ENCODE peak calls at places on chromosome 11, in eight cellular contexts. One of them, this sample, is unnamed.

GRCh38 chr11:2199466-2200341 is 28.1 kb upstream of the TH start:
- DNase-seq in NCI-H1694: no peak
- DNase-seq in osteocyte: no peak
- DNase-seq in astrocyte of the cerebellum: no peak
- DNase-seq in activated T-cell treated with anti-CD3 and anti-CD28 coated beads for 1 hour: no peak
- DNase-seq in stimulated activated CD8-positive, alpha-beta memory T cell treated with anti-CD3 and anti-CD28 coated beads, Interleukin-15, amount 100 ng/mL, for 1 hour: no peak
- DNase-seq in activated CD8-positive, alpha-beta memory T cell treated with anti-CD3 and anti-CD28 coated beads, Interleukin-2, amount 50 U/mL, for 4 hours: no peak
- DNase-seq in GM23248: no peak
- DNase-seq in this sample: no peak

GRCh38 chr11:85974126-85974525 is 94.8 kb downstream of the PICALM start:
- DNase-seq in NCI-H1694: no peak
- DNase-seq in osteocyte: no peak
- DNase-seq in astrocyte of the cerebellum: no peak
- DNase-seq in activated T-cell treated with anti-CD3 and anti-CD28 coated beads for 1 hour: no peak
- DNase-seq in stimulated activated CD8-positive, alpha-beta memory T cell treated with anti-CD3 and anti-CD28 coated beads, Interleukin-15, amount 100 ng/mL, for 1 hour: no peak
- DNase-seq in activated CD8-positive, alpha-beta memory T cell treated with anti-CD3 and anti-CD28 coated beads, Interleukin-2, amount 50 U/mL, for 4 hours: no peak
- DNase-seq in GM23248: peak; percentile 63
- DNase-seq in this sample: no peak

GRCh38 chr11:130587658-130588057 is 139.2 kb downstream of the ADAMTS15 start:
- DNase-seq in NCI-H1694: no peak
- DNase-seq in osteocyte: peak; percentile 34
- DNase-seq in astrocyte of the cerebellum: no peak
- DNase-seq in activated T-cell treated with anti-CD3 and anti-CD28 coated beads for 1 hour: no peak
- DNase-seq in stimulated activated CD8-positive, alpha-beta memory T cell treated with anti-CD3 and anti-CD28 coated beads, Interleukin-15, amount 100 ng/mL, for 1 hour: no peak
- DNase-seq in activated CD8-positive, alpha-beta memory T cell treated with anti-CD3 and anti-CD28 coated beads, Interleukin-2, amount 50 U/mL, for 4 hours: no peak
- DNase-seq in GM23248: no peak
- DNase-seq in this sample: no peak

GRCh38 chr11:128451651-128452470 is 135.5 kb downstream of the ETS1 start:
- DNase-seq in NCI-H1694: no peak
- DNase-seq in osteocyte: peak; percentile 94
- DNase-seq in astrocyte of the cerebellum: peak; percentile 64
- DNase-seq in activated T-cell treated with anti-CD3 and anti-CD28 coated beads for 1 hour: no peak
- DNase-seq in stimulated activated CD8-positive, alpha-beta memory T cell treated with anti-CD3 and anti-CD28 coated beads, Interleukin-15, amount 100 ng/mL, for 1 hour: no peak
- DNase-seq in activated CD8-positive, alpha-beta memory T cell treated with anti-CD3 and anti-CD28 coated beads, Interleukin-2, amount 50 U/mL, for 4 hours: no peak
- DNase-seq in GM23248: no peak
- DNase-seq in this sample: no peak

GRCh38 chr11:83025267-83025704 is 46.4 kb downstream of the RAB30 start:
- DNase-seq in NCI-H1694: no peak
- DNase-seq in osteocyte: no peak
- DNase-seq in astrocyte of the cerebellum: no peak
- DNase-seq in activated T-cell treated with anti-CD3 and anti-CD28 coated beads for 1 hour: no peak
- DNase-seq in stimulated activated CD8-positive, alpha-beta memory T cell treated with anti-CD3 and anti-CD28 coated beads, Interleukin-15, amount 100 ng/mL, for 1 hour: no peak
- DNase-seq in activated CD8-positive, alpha-beta memory T cell treated with anti-CD3 and anti-CD28 coated beads, Interleukin-2, amount 50 U/mL, for 4 hours: no peak
- DNase-seq in GM23248: no peak
- DNase-seq in this sample: no peak

GRCh38 chr11:124669193-124669592 is 4.3 kb downstream of the SIAE start:
- DNase-seq in NCI-H1694: no peak
- DNase-seq in osteocyte: no peak
- DNase-seq in astrocyte of the cerebellum: peak; percentile 29
- DNase-seq in activated T-cell treated with anti-CD3 and anti-CD28 coated beads for 1 hour: peak; percentile 20
- DNase-seq in stimulated activated CD8-positive, alpha-beta memory T cell treated with anti-CD3 and anti-CD28 coated beads, Interleukin-15, amount 100 ng/mL, for 1 hour: peak; percentile 18
- DNase-seq in activated CD8-positive, alpha-beta memory T cell treated with anti-CD3 and anti-CD28 coated beads, Interleukin-2, amount 50 U/mL, for 4 hours: peak; percentile 27
- DNase-seq in GM23248: peak; percentile 63
- DNase-seq in this sample: peak; percentile 65

GRCh38 chr11:35511666-35512065 is 13.8 kb downstream of the PAMR1 start:
- DNase-seq in NCI-H1694: no peak
- DNase-seq in osteocyte: no peak
- DNase-seq in astrocyte of the cerebellum: no peak
- DNase-seq in activated T-cell treated with anti-CD3 and anti-CD28 coated beads for 1 hour: no peak
- DNase-seq in stimulated activated CD8-positive, alpha-beta memory T cell treated with anti-CD3 and anti-CD28 coated beads, Interleukin-15, amount 100 ng/mL, for 1 hour: no peak
- DNase-seq in activated CD8-positive, alpha-beta memory T cell treated with anti-CD3 and anti-CD28 coated beads, Interleukin-2, amount 50 U/mL, for 4 hours: no peak
- DNase-seq in GM23248: peak; percentile 95
- DNase-seq in this sample: no peak

GRCh38 chr11:20337526-20338154 is 25.9 kb upstream of the HTATIP2 start:
- DNase-seq in NCI-H1694: peak; percentile 53
- DNase-seq in osteocyte: no peak
- DNase-seq in astrocyte of the cerebellum: peak; percentile 20
- DNase-seq in activated T-cell treated with anti-CD3 and anti-CD28 coated beads for 1 hour: no peak
- DNase-seq in stimulated activated CD8-positive, alpha-beta memory T cell treated with anti-CD3 and anti-CD28 coated beads, Interleukin-15, amount 100 ng/mL, for 1 hour: no peak
- DNase-seq in activated CD8-positive, alpha-beta memory T cell treated with anti-CD3 and anti-CD28 coated beads, Interleukin-2, amount 50 U/mL, for 4 hours: no peak
- DNase-seq in GM23248: peak; percentile 44
- DNase-seq in this sample: peak; percentile 7

GRCh38 chr11:98561877-98562395 is 458.8 kb upstream of the CNTN5 start:
- DNase-seq in NCI-H1694: no peak
- DNase-seq in osteocyte: no peak
- DNase-seq in astrocyte of the cerebellum: peak; percentile 1
- DNase-seq in activated T-cell treated with anti-CD3 and anti-CD28 coated beads for 1 hour: no peak
- DNase-seq in stimulated activated CD8-positive, alpha-beta memory T cell treated with anti-CD3 and anti-CD28 coated beads, Interleukin-15, amount 100 ng/mL, for 1 hour: no peak
- DNase-seq in activated CD8-positive, alpha-beta memory T cell treated with anti-CD3 and anti-CD28 coated beads, Interleukin-2, amount 50 U/mL, for 4 hours: no peak
- DNase-seq in GM23248: no peak
- DNase-seq in this sample: no peak

GRCh38 chr11:98630736-98631135 is 390.0 kb upstream of the CNTN5 start:
- DNase-seq in NCI-H1694: no peak
- DNase-seq in osteocyte: no peak
- DNase-seq in astrocyte of the cerebellum: no peak
- DNase-seq in activated T-cell treated with anti-CD3 and anti-CD28 coated beads for 1 hour: no peak
- DNase-seq in stimulated activated CD8-positive, alpha-beta memory T cell treated with anti-CD3 and anti-CD28 coated beads, Interleukin-15, amount 100 ng/mL, for 1 hour: no peak
- DNase-seq in activated CD8-positive, alpha-beta memory T cell treated with anti-CD3 and anti-CD28 coated beads, Interleukin-2, amount 50 U/mL, for 4 hours: no peak
- DNase-seq in GM23248: no peak
- DNase-seq in this sample: no peak

GRCh38 chr11:97657852-97658251 is 1268.0 kb downstream of the JRKL start:
- DNase-seq in NCI-H1694: no peak
- DNase-seq in osteocyte: no peak
- DNase-seq in astrocyte of the cerebellum: no peak
- DNase-seq in activated T-cell treated with anti-CD3 and anti-CD28 coated beads for 1 hour: no peak
- DNase-seq in stimulated activated CD8-positive, alpha-beta memory T cell treated with anti-CD3 and anti-CD28 coated beads, Interleukin-15, amount 100 ng/mL, for 1 hour: no peak
- DNase-seq in activated CD8-positive, alpha-beta memory T cell treated with anti-CD3 and anti-CD28 coated beads, Interleukin-2, amount 50 U/mL, for 4 hours: no peak
- DNase-seq in GM23248: no peak
- DNase-seq in this sample: no peak

GRCh38 chr11:65225284-65226102 is 36.3 kb upstream of the POLA2 start:
- DNase-seq in NCI-H1694: peak; percentile 7
- DNase-seq in osteocyte: no peak
- DNase-seq in astrocyte of the cerebellum: peak; percentile 33
- DNase-seq in activated T-cell treated with anti-CD3 and anti-CD28 coated beads for 1 hour: peak; percentile 43
- DNase-seq in stimulated activated CD8-positive, alpha-beta memory T cell treated with anti-CD3 and anti-CD28 coated beads, Interleukin-15, amount 100 ng/mL, for 1 hour: peak; percentile 28
- DNase-seq in activated CD8-positive, alpha-beta memory T cell treated with anti-CD3 and anti-CD28 coated beads, Interleukin-2, amount 50 U/mL, for 4 hours: peak; percentile 62
- DNase-seq in GM23248: peak; percentile 85
- DNase-seq in this sample: peak; percentile 20

GRCh38 chr11:64870176-64870892 is 8.1 kb downstream of the EHD1 start:
- DNase-seq in NCI-H1694: no peak
- DNase-seq in osteocyte: no peak
- DNase-seq in astrocyte of the cerebellum: no peak
- DNase-seq in activated T-cell treated with anti-CD3 and anti-CD28 coated beads for 1 hour: no peak
- DNase-seq in stimulated activated CD8-positive, alpha-beta memory T cell treated with anti-CD3 and anti-CD28 coated beads, Interleukin-15, amount 100 ng/mL, for 1 hour: no peak
- DNase-seq in activated CD8-positive, alpha-beta memory T cell treated with anti-CD3 and anti-CD28 coated beads, Interleukin-2, amount 50 U/mL, for 4 hours: no peak
- DNase-seq in GM23248: peak; percentile 84
- DNase-seq in this sample: peak; percentile 22

GRCh38 chr11:72298931-72299330 is 55.0 kb upstream of the PHOX2A start:
- DNase-seq in NCI-H1694: no peak
- DNase-seq in osteocyte: peak; percentile 65
- DNase-seq in astrocyte of the cerebellum: no peak
- DNase-seq in activated T-cell treated with anti-CD3 and anti-CD28 coated beads for 1 hour: no peak
- DNase-seq in stimulated activated CD8-positive, alpha-beta memory T cell treated with anti-CD3 and anti-CD28 coated beads, Interleukin-15, amount 100 ng/mL, for 1 hour: no peak
- DNase-seq in activated CD8-positive, alpha-beta memory T cell treated with anti-CD3 and anti-CD28 coated beads, Interleukin-2, amount 50 U/mL, for 4 hours: no peak
- DNase-seq in GM23248: no peak
- DNase-seq in this sample: no peak

GRCh38 chr11:94025695-94026394 is 4.7 kb downstream of the HEPHL1 start:
- DNase-seq in NCI-H1694: no peak
- DNase-seq in osteocyte: no peak
- DNase-seq in astrocyte of the cerebellum: no peak
- DNase-seq in activated T-cell treated with anti-CD3 and anti-CD28 coated beads for 1 hour: no peak
- DNase-seq in stimulated activated CD8-positive, alpha-beta memory T cell treated with anti-CD3 and anti-CD28 coated beads, Interleukin-15, amount 100 ng/mL, for 1 hour: no peak
- DNase-seq in activated CD8-positive, alpha-beta memory T cell treated with anti-CD3 and anti-CD28 coated beads, Interleukin-2, amount 50 U/mL, for 4 hours: no peak
- DNase-seq in GM23248: no peak
- DNase-seq in this sample: no peak

GRCh38 chr11:47446833-47447232 is 2.1 kb downstream of the RAPSN start:
- DNase-seq in NCI-H1694: no peak
- DNase-seq in osteocyte: no peak
- DNase-seq in astrocyte of the cerebellum: no peak
- DNase-seq in activated T-cell treated with anti-CD3 and anti-CD28 coated beads for 1 hour: no peak
- DNase-seq in stimulated activated CD8-positive, alpha-beta memory T cell treated with anti-CD3 and anti-CD28 coated beads, Interleukin-15, amount 100 ng/mL, for 1 hour: no peak
- DNase-seq in activated CD8-positive, alpha-beta memory T cell treated with anti-CD3 and anti-CD28 coated beads, Interleukin-2, amount 50 U/mL, for 4 hours: no peak
- DNase-seq in GM23248: no peak
- DNase-seq in this sample: no peak

GRCh38 chr11:130599073-130599654 is 150.7 kb downstream of the ADAMTS15 start:
- DNase-seq in NCI-H1694: no peak
- DNase-seq in osteocyte: peak; percentile 76
- DNase-seq in astrocyte of the cerebellum: no peak
- DNase-seq in activated T-cell treated with anti-CD3 and anti-CD28 coated beads for 1 hour: no peak
- DNase-seq in stimulated activated CD8-positive, alpha-beta memory T cell treated with anti-CD3 and anti-CD28 coated beads, Interleukin-15, amount 100 ng/mL, for 1 hour: no peak
- DNase-seq in activated CD8-positive, alpha-beta memory T cell treated with anti-CD3 and anti-CD28 coated beads, Interleukin-2, amount 50 U/mL, for 4 hours: no peak
- DNase-seq in GM23248: peak; percentile 45
- DNase-seq in this sample: no peak

This sample was measured in AML-193.